ENCODE peak calls at places on chromosome 7, in six cellular contexts. F is A549, X is lower lobe of right lung, C is bronchial epithelial cell, M is epithelial cell of esophagus, P is fibroblast of pulmonary artery. O is an unnamed sample.

GRCh38 chr7:30433082-30433481 is 45.5 kb downstream of the NOD1 start:
- DNase-seq in F (no peak), X (peak), C (no peak), M (no peak), P (peak), O (no peak)

GRCh38 chr7:139950881-139951525 is 111.7 kb downstream of the PARP12 start:
- DNase-seq in F (peak), X (no peak), C (peak), M (peak), P (no peak), O (no peak)

GRCh38 chr7:22357311-22358175 is 589 bp upstream of the RAPGEF5 start:
- DNase-seq in F (peak), X (no peak), C (peak), M (peak), P (peak), O (no peak)

GRCh38 chr7:45915606-45916005 is 5.5 kb downstream of the IGFBP3 start:
- DNase-seq in F (no peak), X (no peak), C (no peak), M (no peak), P (no peak), O (no peak)

GRCh38 chr7:17849504-17849903 is 90.8 kb downstream of the SNX13 start:
- DNase-seq in F (no peak), X (no peak), C (no peak), M (no peak), P (peak), O (no peak)

GRCh38 chr7:96135241-96135640 is 186.7 kb downstream of the SLC25A13 start:
- DNase-seq in F (no peak), X (no peak), C (peak), M (peak), P (no peak), O (no peak)

GRCh38 chr7:109460296-109460695 is 890.6 kb downstream of the DNAJB9 start:
- DNase-seq in F (no peak), X (no peak), C (no peak), M (no peak), P (no peak), O (no peak)

GRCh38 chr7:50359995-50360925 is 55.7 kb downstream of the IKZF1 start:
- DNase-seq in F (no peak), X (no peak), C (no peak), M (no peak), P (no peak), O (no peak)

GRCh38 chr7:1372671-1373379 is 86.4 kb downstream of the MICALL2 start:
- DNase-seq in F (no peak), X (no peak), C (no peak), M (no peak), P (no peak), O (no peak)

GRCh38 chr7:130877236-130877635 is 143.2 kb upstream of the KLF14 start:
- DNase-seq in F (no peak), X (no peak), C (no peak), M (no peak), P (no peak), O (no peak)

GRCh38 chr7:27992092-27992491 is 188.5 kb downstream of the JAZF1 start:
- DNase-seq in F (no peak), X (no peak), C (no peak), M (no peak), P (no peak), O (no peak)

GRCh38 chr7:68063171-68063570 is 1066.5 kb downstream of the TYW1 start:
- DNase-seq in F (peak), X (no peak), C (no peak), M (no peak), P (no peak), O (no peak)

DNA sequence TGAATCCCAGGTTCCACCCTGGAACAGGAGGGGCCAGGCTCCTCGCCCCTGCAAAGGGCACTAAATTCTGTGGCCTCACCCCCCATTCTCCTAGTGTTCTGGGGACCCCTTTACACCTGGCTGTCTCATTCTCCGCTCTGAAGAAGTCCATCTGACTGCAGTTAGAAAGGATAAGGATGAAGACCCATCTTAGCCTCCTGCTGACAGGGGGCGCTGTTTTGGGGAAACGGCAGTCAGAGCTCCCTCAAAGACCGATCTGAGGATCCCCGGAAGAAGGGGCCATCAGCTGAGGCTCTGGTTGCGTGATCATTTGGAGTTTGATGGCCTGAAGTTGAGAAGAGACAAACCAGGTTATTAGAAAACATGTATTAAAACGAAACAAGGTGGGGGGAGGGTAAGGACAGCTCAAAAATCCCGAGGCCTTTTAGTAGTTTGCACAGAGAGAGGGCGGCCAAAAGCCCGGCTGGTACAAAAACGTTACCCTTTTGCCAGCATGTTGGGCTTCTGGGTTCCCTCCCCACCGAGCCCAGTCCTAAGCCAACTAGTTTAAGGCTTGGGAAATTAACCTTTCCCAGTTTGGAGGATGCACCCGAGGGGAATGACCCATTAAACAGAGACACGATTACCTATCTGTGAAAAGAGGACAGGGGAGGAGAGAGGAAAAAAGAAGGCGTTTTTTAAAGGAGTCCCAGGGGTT is 102.8 kb downstream of the CHN2 start:
- DNase-seq in F (peak), X (no peak), C (no peak), M (no peak), P (no peak), O (no peak)
- TF ChIP-seq CTCF in F (no peak), X (no peak), C (no peak), M (no peak), P (no peak), O (peak)

DNA sequence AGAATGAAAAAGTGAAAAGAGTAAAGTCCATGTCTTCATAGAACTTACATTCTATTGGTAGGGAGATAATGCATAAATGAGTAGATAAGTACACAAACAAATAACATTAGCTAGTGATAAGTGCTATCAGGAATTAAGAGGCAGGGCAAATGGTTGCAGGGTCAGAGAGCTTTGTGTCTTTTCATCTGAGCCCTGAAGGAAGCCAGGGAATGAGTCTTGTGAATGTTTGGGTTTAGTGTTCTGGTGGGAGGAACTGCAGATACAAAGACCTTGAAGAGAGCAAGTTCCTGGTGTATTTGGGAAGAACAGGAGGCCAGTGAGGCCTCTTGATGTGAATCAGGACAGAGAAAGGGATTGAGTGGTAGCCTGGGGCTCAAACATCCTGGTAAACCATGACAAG is 183.8 kb downstream of the CTTNBP2 start:
- DNase-seq in F (no peak), X (no peak), C (no peak), M (no peak), P (no peak), O (no peak)
- TF ChIP-seq CTCF in F (no peak), X (no peak), C (no peak), M (no peak), P (no peak), O (no peak)

DNA sequence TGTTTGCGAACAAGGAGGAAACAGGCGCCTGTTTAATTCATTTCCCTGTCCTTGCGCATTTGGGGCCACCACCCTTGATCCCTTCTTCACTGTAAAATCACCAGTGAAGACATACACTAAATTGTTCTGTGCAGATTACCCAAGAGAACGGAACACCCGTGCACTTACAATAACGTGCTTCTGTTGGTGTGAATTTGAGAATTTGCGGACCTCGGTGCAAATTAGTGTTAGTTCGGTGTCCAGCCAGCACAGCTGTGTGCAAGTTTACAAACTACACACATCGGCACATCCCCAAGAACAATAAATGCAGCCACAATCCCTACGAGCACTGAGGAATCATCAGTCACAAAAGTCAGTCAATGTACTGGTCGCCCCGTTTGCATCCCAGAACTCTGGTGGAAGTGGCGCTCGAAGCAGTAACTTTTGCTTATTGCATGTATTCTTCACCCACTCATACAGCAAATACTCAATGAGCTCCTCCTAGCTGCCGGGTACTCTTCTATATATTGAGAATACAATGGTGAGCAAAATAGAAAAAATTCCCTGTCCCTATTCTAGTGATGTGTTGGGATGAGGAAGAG is 791 bp upstream of the CNOT4 start:
- DNase-seq in F (peak), X (no peak), C (peak), M (peak), P (peak), O (no peak)
- TF ChIP-seq CTCF in F (peak), X (no peak), C (no peak), M (peak), P (peak), O (no peak)

DNA sequence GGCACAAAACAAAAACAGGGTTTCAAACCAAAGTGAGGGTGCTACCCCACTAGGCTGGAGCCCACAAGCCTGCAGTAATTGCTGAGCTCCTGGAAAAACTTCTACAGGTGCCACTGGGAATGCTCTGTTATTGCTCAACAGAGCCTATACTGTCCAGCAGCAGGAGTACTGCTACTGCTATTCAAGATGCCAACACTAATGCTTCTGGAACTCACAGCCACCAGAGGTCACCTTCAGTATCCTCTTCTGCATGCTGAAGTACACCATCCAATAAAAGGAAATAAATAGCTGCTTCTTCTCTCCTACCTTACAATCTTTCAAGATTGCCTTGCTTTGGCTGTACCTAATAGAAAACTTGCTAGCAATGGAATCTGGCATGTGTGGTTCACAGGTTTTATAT is 222.0 kb downstream of the LRRN3 start:
- DNase-seq in F (peak), X (no peak), C (peak), M (peak), P (peak), O (no peak)
- TF ChIP-seq CTCF in F (no peak), X (no peak), C (no peak), M (peak), P (no peak), O (no peak)

DNA sequence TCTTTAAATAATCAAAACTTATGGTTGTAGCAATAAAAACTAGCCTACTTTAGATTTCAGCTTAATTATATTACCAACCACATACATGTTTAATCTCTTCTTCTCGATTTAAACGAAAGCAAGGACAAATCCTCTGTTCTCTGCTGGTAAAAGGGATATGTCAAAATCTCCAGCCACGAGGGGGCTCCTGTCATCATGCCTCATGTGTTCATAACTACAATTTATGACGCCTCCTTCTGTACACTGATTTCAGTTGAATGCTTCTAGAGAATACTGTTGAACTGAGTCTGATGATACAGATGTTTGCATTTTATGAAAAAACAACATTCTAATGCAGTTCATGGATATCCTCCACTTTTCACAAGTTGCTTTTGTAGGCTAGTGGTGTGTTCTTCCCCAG is 220.0 kb upstream of the DPP6 start:
- DNase-seq in F (no peak), X (no peak), C (no peak), M (no peak), P (no peak), O (no peak)
- TF ChIP-seq CTCF in F (no peak), X (no peak), C (no peak), M (no peak), P (no peak), O (no peak)

O was measured in mesothelial cell of epicardium.